ENCODE peak calls at places on chromosomes 7 and 10, in five cellular contexts. I is stomach, F is HL-60, D is HCT116, L is spleen. S is an unnamed sample.

GRCh38 chr10:124030061-124030460 is 63.3 kb downstream of the CHST15 start:
- DNase-seq in L (peak; percentile 64), D (no peak), I (no peak), F (no peak), S (no peak)

GRCh38 chr7:111558948-111559347 is 3.3 kb downstream of the IMMP2L start:
- DNase-seq in F (no peak), L (no peak), D (no peak), I (no peak), S (no peak)

GRCh38 chr10:54682554-54682953 is 118.5 kb downstream of the PCDH15 start:
- DNase-seq in I (no peak), D (no peak), F (no peak), L (no peak), S (no peak)

GRCh38 chr10:128016423-128017060 is 109.6 kb downstream of the PTPRE start:
- DNase-seq in D (no peak), I (no peak), F (no peak), L (no peak), S (no peak)

GRCh38 chr10:11986593-11987216 is 55.9 kb downstream of the UPF2 start:
- DNase-seq in L (peak; percentile 84), D (peak; percentile 79), I (peak; percentile 84), F (peak; percentile 43), S (no peak)

GRCh38 chr7:116834815-116835533 is 27.4 kb upstream of the CAPZA2 start:
- DNase-seq in L (no peak), F (no peak), D (no peak), I (no peak), S (no peak)

GRCh38 chr10:110010076-110011069 is 2.6 kb downstream of the ADD3 start:
- DNase-seq in L (no peak), F (peak; percentile 46), D (no peak), I (no peak), S (no peak)

GRCh38 chr10:97713351-97713827 is at the start of gene MARVELD1:
- DNase-seq in I (no peak), L (no peak), D (no peak), F (no peak), S (peak; percentile 40)

GRCh38 chr10:80462986-80463741 is 9.1 kb downstream of the TSPAN14 start:
- DNase-seq in I (no peak), F (no peak), D (no peak), L (no peak), S (no peak)

GRCh38 chr7:81488210-81488609 is 281.6 kb downstream of the HGF start:
- DNase-seq in F (no peak), L (no peak), I (no peak), D (no peak), S (no peak)

GRCh38 chr10:101597036-101597435 is 8.9 kb downstream of the DPCD start:
- DNase-seq in L (peak; percentile 14), I (no peak), F (no peak), D (no peak), S (no peak)

GRCh38 chr10:79505771-79506351 is 6.5 kb upstream of the EIF5AL1 start:
- DNase-seq in L (no peak), I (no peak), D (no peak), F (no peak), S (no peak)

GRCh38 chr10:119090026-119090808 is 9.6 kb upstream of the EIF3A start:
- DNase-seq in I (peak; percentile 24), L (no peak), D (no peak), F (no peak), S (no peak)

GRCh38 chr7:63037242-63037641 is 961.4 kb upstream of the ZNF722 start:
- DNase-seq in F (no peak), L (no peak), I (no peak), D (no peak), S (no peak)

GRCh38 chr10:77554996-77555397 is 82.6 kb downstream of the KCNMA1 start:
- DNase-seq in F (peak; percentile 45), D (no peak), L (no peak), I (no peak), S (no peak)

GRCh38 chr10:69869291-69869841 is 67.7 kb downstream of the COL13A1 start:
- DNase-seq in F (no peak), I (peak; percentile 66), D (peak; percentile 56), L (no peak), S (no peak)

GRCh38 chr7:111827863-111828504 is 265.7 kb upstream of the IMMP2L start:
- DNase-seq in I (no peak), D (no peak), F (no peak), L (no peak), S (no peak)

GRCh38 chr10:97475936-97476594 is 22.2 kb downstream of the MMS19 start:
- DNase-seq in F (peak; percentile 84), D (no peak), I (no peak), L (no peak), S (no peak)

GRCh38 chr7:6628045-6628444 is 9.1 kb upstream of the ZNF316 start:
- DNase-seq in L (no peak), I (no peak), D (no peak), F (no peak), S (no peak)

GRCh38 chr10:31886885-31887284 is 41.7 kb downstream of the ARHGAP12 start:
- DNase-seq in L (no peak), F (no peak), D (no peak), I (no peak), S (no peak)

GRCh38 chr7:151091431-151091830 is 5.2 kb downstream of the AGAP3 start:
- DNase-seq in L (no peak), D (no peak), I (no peak), F (peak; percentile 39), S (no peak)

GRCh38 chr7:156080596-156080995 is 268.3 kb upstream of the SHH start:
- DNase-seq in F (no peak), D (no peak), I (no peak), L (no peak), S (no peak)

GRCh38 chr7:108079291-108080057 is 50.7 kb downstream of the LAMB4 start:
- DNase-seq in D (no peak), L (no peak), I (no peak), F (no peak), S (no peak)

GRCh38 chr10:84114088-84114667 is 25.1 kb upstream of the GHITM start:
- DNase-seq in D (no peak), I (no peak), F (no peak), L (no peak), S (no peak)

DNA sequence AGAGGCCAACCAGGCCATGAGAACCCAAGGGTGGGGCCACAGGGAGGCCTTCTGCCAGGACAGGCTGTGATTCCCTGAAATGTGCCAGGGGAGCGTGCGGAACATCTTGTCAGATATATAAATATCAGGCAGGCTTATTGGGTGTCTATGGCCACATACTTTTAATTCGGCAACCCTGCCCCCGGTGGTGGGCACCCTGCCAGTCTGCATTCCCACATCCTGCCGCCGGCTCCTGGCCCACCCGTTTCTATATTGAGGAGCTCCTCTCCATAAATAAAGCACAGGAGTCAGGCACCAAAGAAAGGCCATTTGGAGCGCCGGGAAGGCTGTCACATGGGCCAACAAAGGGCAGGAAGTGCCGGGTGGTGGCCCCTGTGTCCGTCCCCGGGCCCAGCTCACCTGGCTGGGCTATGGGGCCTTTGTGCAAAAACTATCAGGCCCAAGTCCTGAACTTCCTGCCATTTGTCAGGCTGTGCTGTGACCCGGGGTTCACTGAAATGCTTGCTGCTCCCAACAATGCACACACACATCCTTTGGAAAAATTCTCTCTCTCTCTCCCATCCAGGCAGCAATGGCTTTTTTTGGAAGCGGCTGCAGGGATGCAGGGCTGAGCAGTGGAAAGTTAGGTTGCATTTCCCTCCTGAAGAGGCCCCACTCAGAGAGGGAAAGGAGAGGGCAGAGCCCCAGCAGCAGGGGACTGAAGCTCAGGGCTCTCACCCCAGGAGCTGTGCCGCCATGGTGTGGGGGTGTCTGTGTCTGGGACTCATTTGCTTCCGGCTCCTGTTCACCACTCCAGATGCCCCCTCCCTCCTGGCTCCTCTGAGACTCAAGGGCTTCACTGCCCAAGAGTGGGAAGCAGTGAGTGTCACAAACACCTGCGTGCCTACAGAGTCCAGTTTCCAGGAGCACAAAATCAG is 25.1 kb upstream of the PODXL start:
- DNase-seq in I (peak; percentile 28), L (no peak), F (no peak), D (no peak), S (no peak)
- TF ChIP-seq POLR2AphosphoS5 in I (no peak), L (peak; percentile 28), F (no peak), D (no peak), S (no peak)

DNA sequence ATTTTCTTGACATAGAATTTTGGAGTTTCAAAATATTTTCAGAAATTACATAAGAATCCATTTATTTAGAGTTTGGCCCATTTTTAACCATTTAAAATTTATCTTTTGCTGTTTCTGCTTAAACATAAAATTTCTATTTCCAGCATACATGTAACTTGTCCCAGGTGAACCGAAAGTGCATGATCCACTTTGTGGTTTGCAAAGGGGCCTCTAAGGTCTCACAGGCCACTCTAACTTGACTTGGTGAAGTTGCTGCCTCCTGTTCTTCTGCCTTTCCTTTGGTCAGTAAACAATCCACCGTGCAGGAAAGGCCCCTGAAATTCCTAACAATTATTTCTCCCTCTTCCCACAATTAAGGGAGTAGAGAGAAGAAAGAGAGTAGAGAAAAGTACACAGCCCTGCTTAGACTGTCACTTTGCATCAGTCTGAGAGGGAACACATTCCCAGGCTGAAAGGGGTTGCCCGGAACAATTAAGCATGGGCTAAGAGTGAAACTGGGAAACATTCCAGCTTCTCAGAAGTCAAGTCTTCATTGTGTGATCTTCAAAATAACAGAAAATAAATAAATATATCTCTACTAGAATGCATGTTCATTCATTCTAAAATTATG is 79.5 kb upstream of the SEMA3A start:
- DNase-seq in I (no peak), F (no peak), L (no peak), D (no peak), S (no peak)
- TF ChIP-seq POLR2AphosphoS5 in I (no peak), F (no peak), L (no peak), D (no peak), S (no peak)

DNA sequence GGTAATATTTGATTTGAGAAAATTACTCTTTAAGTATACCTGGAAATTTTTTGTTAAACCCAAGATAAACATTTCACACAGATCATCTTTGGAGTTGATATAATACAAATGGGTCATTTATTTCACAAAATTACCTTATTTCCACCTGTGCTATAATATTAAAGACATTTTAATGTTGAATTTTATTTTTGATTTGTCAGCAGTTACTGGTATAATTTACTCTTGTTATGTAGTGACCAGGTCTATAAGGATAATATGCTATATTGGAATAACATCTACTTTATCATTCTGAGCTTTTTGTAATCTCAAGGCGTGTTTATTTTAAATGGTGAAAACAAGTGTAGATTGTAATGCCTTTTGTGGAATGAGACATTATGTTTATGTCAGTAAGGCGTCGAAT is 26.6 kb downstream of the PRKAR2B start:
- DNase-seq in L (no peak), I (no peak), D (no peak), F (no peak), S (no peak)
- TF ChIP-seq POLR2AphosphoS5 in L (no peak), I (no peak), D (no peak), F (no peak), S (no peak)

DNA sequence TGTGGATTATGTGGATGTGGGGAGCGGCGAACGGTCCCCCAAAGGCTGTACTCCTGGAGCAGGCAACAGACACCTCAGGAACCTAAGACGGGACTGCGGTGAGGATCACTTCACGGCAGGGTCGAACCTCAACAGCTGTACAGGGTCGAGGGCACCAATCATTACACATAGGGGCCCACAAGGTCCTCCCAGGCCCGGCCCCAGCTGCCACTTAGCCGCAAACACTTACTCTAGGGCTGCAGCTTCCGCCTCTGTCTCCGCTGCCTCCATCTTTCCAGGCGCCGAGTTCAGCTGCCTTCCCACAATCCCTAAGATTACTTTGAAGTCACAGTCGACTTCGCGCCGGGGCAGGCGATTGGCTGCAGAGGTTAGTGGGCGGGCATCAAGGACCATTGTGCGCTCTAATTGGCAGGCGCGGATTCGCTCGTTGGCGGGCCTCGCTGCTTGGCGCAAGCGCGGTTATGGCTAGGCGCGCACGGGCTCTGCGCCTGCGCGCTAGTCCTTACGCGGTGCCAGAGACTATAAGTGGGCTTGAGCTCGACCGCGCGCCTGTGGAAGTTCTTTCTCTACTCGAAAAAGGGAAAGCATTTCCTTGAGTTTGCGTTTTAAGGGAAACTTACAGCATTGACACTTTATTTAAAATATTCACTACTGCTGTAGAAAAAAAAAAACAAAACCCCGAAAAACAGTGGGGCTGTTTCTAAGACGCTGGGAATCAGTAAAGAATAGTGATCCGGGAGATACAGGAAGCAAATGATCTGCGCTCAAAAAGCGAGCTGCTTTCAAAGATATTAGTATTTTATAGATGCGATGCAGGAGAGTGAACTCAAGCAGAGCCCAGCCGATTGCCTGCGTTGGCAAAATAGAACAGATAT is at the start of gene ZWINT:
- DNase-seq in D (peak; percentile 88), L (peak; percentile 97), I (peak; percentile 94), F (peak; percentile 96), S (peak; percentile 54)
- TF ChIP-seq POLR2AphosphoS5 in D (peak; percentile 81), L (peak; percentile 84), I (peak; percentile 64), F (peak; percentile 88), S (peak; percentile 84)

S was measured in GM12892.